ENCODE peak calls at places on chromosomes 4 and X, in ten cellular contexts. One of them, this sample, is unnamed.

GRCh38 chr4:54837576-54838140 is 179.9 kb downstream of the KIT start:
- DNase-seq in activated B cell treated with CpG ODN at 0.5 μM for 24 hours: no peak
- DNase-seq in PC-9: no peak
- DNase-seq in Calu3: no peak
- DNase-seq in hepatocyte: no peak
- DNase-seq in prostate gland: no peak
- DNase-seq in fibroblast of lung: no peak
- DNase-seq in pancreas: no peak
- DNase-seq in WTC11: no peak
- DNase-seq in nephron progenitor cell: no peak
- DNase-seq in this sample: no peak

GRCh38 chr4:107896158-107896645 is 35.1 kb upstream of the CYP2U1 start:
- DNase-seq in activated B cell treated with CpG ODN at 0.5 μM for 24 hours: no peak
- DNase-seq in PC-9: peak; percentile 97
- DNase-seq in Calu3: peak; percentile 52
- DNase-seq in hepatocyte: peak; percentile 55
- DNase-seq in prostate gland: peak; percentile 11
- DNase-seq in fibroblast of lung: peak; percentile 100
- DNase-seq in pancreas: no peak
- DNase-seq in WTC11: no peak
- DNase-seq in nephron progenitor cell: no peak
- DNase-seq in this sample: no peak

GRCh38 chr4:41349021-41349420 is 92.3 kb downstream of the UCHL1 start:
- DNase-seq in activated B cell treated with CpG ODN at 0.5 μM for 24 hours: no peak
- DNase-seq in PC-9: no peak
- DNase-seq in Calu3: no peak
- DNase-seq in hepatocyte: no peak
- DNase-seq in prostate gland: no peak
- DNase-seq in fibroblast of lung: no peak
- DNase-seq in pancreas: no peak
- DNase-seq in WTC11: no peak
- DNase-seq in nephron progenitor cell: no peak
- DNase-seq in this sample: no peak

GRCh38 chrX:72272868-72273267 is 4.2 kb downstream of the RPS4X start:
- DNase-seq in activated B cell treated with CpG ODN at 0.5 μM for 24 hours: no peak
- DNase-seq in PC-9: peak; percentile 65
- DNase-seq in Calu3: no peak
- DNase-seq in hepatocyte: no peak
- DNase-seq in prostate gland: no peak
- DNase-seq in fibroblast of lung: peak; percentile 74
- DNase-seq in pancreas: no peak
- DNase-seq in WTC11: no peak
- DNase-seq in nephron progenitor cell: no peak
- DNase-seq in this sample: no peak

GRCh38 chr4:88843067-88843723 is 145.6 kb upstream of the NAP1L5 start:
- DNase-seq in activated B cell treated with CpG ODN at 0.5 μM for 24 hours: no peak
- DNase-seq in PC-9: no peak
- DNase-seq in Calu3: no peak
- DNase-seq in hepatocyte: no peak
- DNase-seq in prostate gland: no peak
- DNase-seq in fibroblast of lung: no peak
- DNase-seq in pancreas: peak; percentile 38
- DNase-seq in WTC11: no peak
- DNase-seq in nephron progenitor cell: no peak
- DNase-seq in this sample: no peak

GRCh38 chr4:79078339-79078738 is 139.1 kb upstream of the PAQR3 start:
- DNase-seq in activated B cell treated with CpG ODN at 0.5 μM for 24 hours: no peak
- DNase-seq in PC-9: no peak
- DNase-seq in Calu3: no peak
- DNase-seq in hepatocyte: no peak
- DNase-seq in prostate gland: peak; percentile 4
- DNase-seq in fibroblast of lung: no peak
- DNase-seq in pancreas: peak; percentile 13
- DNase-seq in WTC11: no peak
- DNase-seq in nephron progenitor cell: no peak
- DNase-seq in this sample: no peak

GRCh38 chr4:112284662-112285411 is 867 bp downstream of the TIFA start:
- DNase-seq in activated B cell treated with CpG ODN at 0.5 μM for 24 hours: no peak
- DNase-seq in PC-9: peak; percentile 72
- DNase-seq in Calu3: peak; percentile 1
- DNase-seq in hepatocyte: no peak
- DNase-seq in prostate gland: peak; percentile 72
- DNase-seq in fibroblast of lung: peak; percentile 31
- DNase-seq in pancreas: peak; percentile 39
- DNase-seq in WTC11: no peak
- DNase-seq in nephron progenitor cell: peak; percentile 49
- DNase-seq in this sample: no peak

GRCh38 chr4:141977433-141977832 is 341.1 kb downstream of the IL15 start:
- DNase-seq in activated B cell treated with CpG ODN at 0.5 μM for 24 hours: no peak
- DNase-seq in PC-9: no peak
- DNase-seq in Calu3: no peak
- DNase-seq in hepatocyte: no peak
- DNase-seq in prostate gland: no peak
- DNase-seq in fibroblast of lung: peak; percentile 0
- DNase-seq in pancreas: no peak
- DNase-seq in WTC11: no peak
- DNase-seq in nephron progenitor cell: no peak
- DNase-seq in this sample: no peak

GRCh38 chr4:15118281-15118680 is 116.0 kb downstream of the CPEB2 start:
- DNase-seq in activated B cell treated with CpG ODN at 0.5 μM for 24 hours: no peak
- DNase-seq in PC-9: no peak
- DNase-seq in Calu3: no peak
- DNase-seq in hepatocyte: peak; percentile 12
- DNase-seq in prostate gland: no peak
- DNase-seq in fibroblast of lung: peak; percentile 48
- DNase-seq in pancreas: peak; percentile 33
- DNase-seq in WTC11: no peak
- DNase-seq in nephron progenitor cell: no peak
- DNase-seq in this sample: no peak

GRCh38 chr4:140069068-140069467 is 84.9 kb downstream of the MAML3 start:
- DNase-seq in activated B cell treated with CpG ODN at 0.5 μM for 24 hours: no peak
- DNase-seq in PC-9: peak; percentile 57
- DNase-seq in Calu3: no peak
- DNase-seq in hepatocyte: no peak
- DNase-seq in prostate gland: no peak
- DNase-seq in fibroblast of lung: peak; percentile 60
- DNase-seq in pancreas: no peak
- DNase-seq in WTC11: no peak
- DNase-seq in nephron progenitor cell: no peak
- DNase-seq in this sample: no peak

GRCh38 chrX:71224969-71225368 is 1.9 kb downstream of the GJB1 start:
- DNase-seq in activated B cell treated with CpG ODN at 0.5 μM for 24 hours: no peak
- DNase-seq in PC-9: no peak
- DNase-seq in Calu3: no peak
- DNase-seq in hepatocyte: no peak
- DNase-seq in prostate gland: no peak
- DNase-seq in fibroblast of lung: no peak
- DNase-seq in pancreas: peak; percentile 25
- DNase-seq in WTC11: no peak
- DNase-seq in nephron progenitor cell: no peak
- DNase-seq in this sample: no peak

DNA sequence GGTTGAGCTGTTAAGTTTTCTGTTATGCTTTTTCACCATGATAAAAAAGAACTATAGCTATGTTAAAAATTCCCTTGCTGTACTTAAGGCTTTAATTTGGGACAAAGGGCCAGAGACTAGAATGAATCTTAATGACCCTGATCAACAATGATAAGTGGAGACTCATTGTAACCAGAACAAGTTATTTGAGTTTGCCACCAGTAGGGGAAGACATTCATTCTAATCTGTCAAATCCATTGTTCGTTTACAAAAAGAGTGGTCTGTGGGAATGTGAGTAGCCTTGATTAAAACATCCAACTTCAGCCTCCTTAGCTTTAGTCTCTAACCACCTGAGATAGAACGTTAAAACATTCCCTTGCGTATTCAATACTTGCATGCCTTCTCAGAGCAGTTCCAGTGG is 66.0 kb downstream of the EGF start:
- DNase-seq in activated B cell treated with CpG ODN at 0.5 μM for 24 hours: no peak
- DNase-seq in PC-9: no peak
- DNase-seq in Calu3: no peak
- DNase-seq in hepatocyte: no peak
- DNase-seq in prostate gland: no peak
- DNase-seq in fibroblast of lung: peak; percentile 55
- DNase-seq in pancreas: no peak
- DNase-seq in WTC11: no peak
- DNase-seq in nephron progenitor cell: no peak
- DNase-seq in this sample: no peak
- TF ChIP-seq CTCF in activated B cell treated with CpG ODN at 0.5 μM for 24 hours: no peak
- TF ChIP-seq CTCF in PC-9: no peak
- TF ChIP-seq CTCF in Calu3: no peak
- TF ChIP-seq CTCF in hepatocyte: no peak
- TF ChIP-seq CTCF in prostate gland: no peak
- TF ChIP-seq CTCF in fibroblast of lung: no peak
- TF ChIP-seq CTCF in pancreas: no peak
- TF ChIP-seq CTCF in WTC11: no peak
- TF ChIP-seq CTCF in nephron progenitor cell: peak; percentile 12
- TF ChIP-seq CTCF in this sample: peak; percentile 47

GRCh38 chr4:98204236-98204553 is 57.0 kb upstream of the RAP1GDS1 start:
- DNase-seq in activated B cell treated with CpG ODN at 0.5 μM for 24 hours: no peak
- DNase-seq in PC-9: no peak
- DNase-seq in Calu3: no peak
- DNase-seq in hepatocyte: no peak
- DNase-seq in prostate gland: no peak
- DNase-seq in fibroblast of lung: no peak
- DNase-seq in pancreas: no peak
- DNase-seq in WTC11: no peak
- DNase-seq in nephron progenitor cell: no peak
- DNase-seq in this sample: no peak

GRCh38 chr4:98193459-98194105 is 50.3 kb upstream of the STPG2 start:
- DNase-seq in activated B cell treated with CpG ODN at 0.5 μM for 24 hours: no peak
- DNase-seq in PC-9: no peak
- DNase-seq in Calu3: no peak
- DNase-seq in hepatocyte: no peak
- DNase-seq in prostate gland: no peak
- DNase-seq in fibroblast of lung: no peak
- DNase-seq in pancreas: no peak
- DNase-seq in WTC11: no peak
- DNase-seq in nephron progenitor cell: no peak
- DNase-seq in this sample: no peak

GRCh38 chr4:98203406-98204235 is 57.6 kb upstream of the RAP1GDS1 start:
- DNase-seq in activated B cell treated with CpG ODN at 0.5 μM for 24 hours: no peak
- DNase-seq in PC-9: no peak
- DNase-seq in Calu3: no peak
- DNase-seq in hepatocyte: no peak
- DNase-seq in prostate gland: no peak
- DNase-seq in fibroblast of lung: no peak
- DNase-seq in pancreas: no peak
- DNase-seq in WTC11: no peak
- DNase-seq in nephron progenitor cell: no peak
- DNase-seq in this sample: no peak

DNA sequence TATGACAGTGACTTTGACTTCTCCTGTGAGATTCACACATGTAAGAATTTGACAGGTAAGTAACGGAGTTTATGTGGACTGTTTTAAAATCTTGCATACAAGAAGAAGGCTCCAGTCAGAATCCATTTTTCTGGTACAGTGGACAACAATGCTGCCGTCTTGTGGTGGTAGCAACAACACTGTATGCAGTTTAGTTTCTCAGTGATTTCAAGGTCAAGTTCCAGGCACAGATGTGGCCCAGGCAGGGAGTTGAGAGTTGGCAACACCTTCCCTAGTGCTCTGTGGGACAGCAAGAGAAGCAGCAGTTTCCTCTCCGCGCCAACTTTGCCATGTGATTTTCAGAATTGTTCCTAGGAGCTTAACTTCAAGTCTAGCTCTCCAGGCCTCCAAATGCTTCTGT is 56.0 kb upstream of the STPG2 start:
- DNase-seq in activated B cell treated with CpG ODN at 0.5 μM for 24 hours: no peak
- DNase-seq in PC-9: no peak
- DNase-seq in Calu3: no peak
- DNase-seq in hepatocyte: no peak
- DNase-seq in prostate gland: no peak
- DNase-seq in fibroblast of lung: no peak
- DNase-seq in pancreas: no peak
- DNase-seq in WTC11: no peak
- DNase-seq in nephron progenitor cell: no peak
- DNase-seq in this sample: no peak
- TF ChIP-seq CTCF in activated B cell treated with CpG ODN at 0.5 μM for 24 hours: no peak
- TF ChIP-seq CTCF in PC-9: no peak
- TF ChIP-seq CTCF in Calu3: no peak
- TF ChIP-seq CTCF in hepatocyte: no peak
- TF ChIP-seq CTCF in prostate gland: no peak
- TF ChIP-seq CTCF in fibroblast of lung: no peak
- TF ChIP-seq CTCF in pancreas: no peak
- TF ChIP-seq CTCF in WTC11: no peak
- TF ChIP-seq CTCF in nephron progenitor cell: no peak
- TF ChIP-seq CTCF in this sample: no peak

GRCh38 chrX:124594017-124594651 is 247.8 kb downstream of the SH2D1A start:
- DNase-seq in activated B cell treated with CpG ODN at 0.5 μM for 24 hours: no peak
- DNase-seq in PC-9: no peak
- DNase-seq in Calu3: no peak
- DNase-seq in hepatocyte: peak; percentile 29
- DNase-seq in prostate gland: no peak
- DNase-seq in fibroblast of lung: no peak
- DNase-seq in pancreas: no peak
- DNase-seq in WTC11: no peak
- DNase-seq in nephron progenitor cell: no peak
- DNase-seq in this sample: no peak
- TF ChIP-seq CTCF in activated B cell treated with CpG ODN at 0.5 μM for 24 hours: no peak
- TF ChIP-seq CTCF in PC-9: no peak
- TF ChIP-seq CTCF in Calu3: no peak
- TF ChIP-seq CTCF in hepatocyte: no peak
- TF ChIP-seq CTCF in prostate gland: no peak
- TF ChIP-seq CTCF in fibroblast of lung: no peak
- TF ChIP-seq CTCF in pancreas: no peak
- TF ChIP-seq CTCF in WTC11: no peak
- TF ChIP-seq CTCF in nephron progenitor cell: no peak
- TF ChIP-seq CTCF in this sample: no peak

GRCh38 chrX:49106296-49106695 is 17.2 kb downstream of the GPKOW start:
- DNase-seq in activated B cell treated with CpG ODN at 0.5 μM for 24 hours: no peak
- DNase-seq in PC-9: no peak
- DNase-seq in Calu3: no peak
- DNase-seq in hepatocyte: no peak
- DNase-seq in prostate gland: no peak
- DNase-seq in fibroblast of lung: no peak
- DNase-seq in pancreas: no peak
- DNase-seq in WTC11: no peak
- DNase-seq in nephron progenitor cell: no peak
- DNase-seq in this sample: no peak

GRCh38 chrX:49102221-49102620 is 21.3 kb downstream of the GPKOW start:
- DNase-seq in activated B cell treated with CpG ODN at 0.5 μM for 24 hours: no peak
- DNase-seq in PC-9: no peak
- DNase-seq in Calu3: no peak
- DNase-seq in hepatocyte: no peak
- DNase-seq in prostate gland: no peak
- DNase-seq in fibroblast of lung: no peak
- DNase-seq in pancreas: no peak
- DNase-seq in WTC11: no peak
- DNase-seq in nephron progenitor cell: no peak
- DNase-seq in this sample: no peak

GRCh38 chrX:49103637-49104036 is 19.9 kb downstream of the GPKOW start:
- DNase-seq in activated B cell treated with CpG ODN at 0.5 μM for 24 hours: no peak
- DNase-seq in PC-9: no peak
- DNase-seq in Calu3: no peak
- DNase-seq in hepatocyte: no peak
- DNase-seq in prostate gland: no peak
- DNase-seq in fibroblast of lung: no peak
- DNase-seq in pancreas: no peak
- DNase-seq in WTC11: no peak
- DNase-seq in nephron progenitor cell: no peak
- DNase-seq in this sample: no peak

GRCh38 chrX:49100704-49101628 is 21.3 kb upstream of the WDR45 start:
- DNase-seq in activated B cell treated with CpG ODN at 0.5 μM for 24 hours: peak; percentile 78
- DNase-seq in PC-9: peak; percentile 75
- DNase-seq in Calu3: peak; percentile 93
- DNase-seq in hepatocyte: peak; percentile 93
- DNase-seq in prostate gland: peak; percentile 86
- DNase-seq in fibroblast of lung: peak; percentile 88
- DNase-seq in pancreas: peak; percentile 86
- DNase-seq in WTC11: peak; percentile 88
- DNase-seq in nephron progenitor cell: peak; percentile 88
- DNase-seq in this sample: peak; percentile 82

GRCh38 chrX:49101629-49101984 is 21.9 kb upstream of the WDR45 start:
- DNase-seq in activated B cell treated with CpG ODN at 0.5 μM for 24 hours: no peak
- DNase-seq in PC-9: no peak
- DNase-seq in Calu3: no peak
- DNase-seq in hepatocyte: no peak
- DNase-seq in prostate gland: no peak
- DNase-seq in fibroblast of lung: no peak
- DNase-seq in pancreas: no peak
- DNase-seq in WTC11: no peak
- DNase-seq in nephron progenitor cell: no peak
- DNase-seq in this sample: no peak
- TF ChIP-seq CTCF in activated B cell treated with CpG ODN at 0.5 μM for 24 hours: no peak
- TF ChIP-seq CTCF in PC-9: no peak
- TF ChIP-seq CTCF in Calu3: no peak
- TF ChIP-seq CTCF in hepatocyte: no peak
- TF ChIP-seq CTCF in prostate gland: no peak
- TF ChIP-seq CTCF in fibroblast of lung: no peak
- TF ChIP-seq CTCF in pancreas: no peak
- TF ChIP-seq CTCF in WTC11: no peak
- TF ChIP-seq CTCF in nephron progenitor cell: no peak
- TF ChIP-seq CTCF in this sample: no peak